ENCODE peak calls at places on chromosomes 3 and 15, in seven cellular contexts. W, H, T, V, U, Z and E are unnamed samples.
A peak's percentile ranks its signal among the peaks of the same experiment; 100 is the strongest.

GRCh38 chr3:125154800-125155269 is 57.7 kb downstream of the SLC12A8 start:
- DNase-seq in W (no peak), U (no peak), V (no peak), H (no peak), Z (no peak), T (peak; percentile 49), E (no peak)

GRCh38 chr3:10251006-10251405 is 2.7 kb downstream of the TATDN2 start:
- DNase-seq in H (no peak), W (no peak), T (no peak), U (no peak), Z (no peak), V (no peak), E (no peak)

GRCh38 chr3:64140651-64141050 is 84.6 kb downstream of the PRICKLE2 start:
- DNase-seq in Z (no peak), W (no peak), V (no peak), U (no peak), H (no peak), T (no peak), E (no peak)

GRCh38 chr15:58766290-58766689 is 4.8 kb upstream of the MINDY2 start:
- DNase-seq in U (no peak), T (no peak), W (no peak), H (no peak), V (no peak), Z (no peak), E (no peak)

GRCh38 chr3:45528429-45528828 is 66.1 kb upstream of the LIMD1 start:
- DNase-seq in Z (no peak), W (no peak), V (no peak), U (no peak), H (no peak), T (peak; percentile 20), E (no peak)

GRCh38 chr3:116524455-116524854 is 79.2 kb upstream of the LSAMP start:
- DNase-seq in W (no peak), U (no peak), H (no peak), V (no peak), Z (no peak), T (no peak), E (no peak)

GRCh38 chr3:79148786-79149185 is 619.0 kb downstream of the ROBO1 start:
- DNase-seq in Z (no peak), T (no peak), V (no peak), W (no peak), H (no peak), U (no peak), E (no peak)

GRCh38 chr15:70605606-70606410 is 157.6 kb downstream of the UACA start:
- DNase-seq in T (no peak), Z (peak; percentile 47), W (peak; percentile 71), V (no peak), U (peak; percentile 56), H (no peak), E (peak; percentile 30)

GRCh38 chr3:127035672-127036071 is 52.8 kb downstream of the PLXNA1 start:
- DNase-seq in U (no peak), T (no peak), H (no peak), W (peak; percentile 62), V (no peak), Z (no peak), E (peak; percentile 92)

GRCh38 chr3:33063651-33064051 is 33.3 kb downstream of the GLB1 start:
- DNase-seq in W (no peak), Z (no peak), U (no peak), T (peak; percentile 70), V (no peak), H (no peak), E (no peak)

GRCh38 chr3:145243875-145244274 is 917.1 kb downstream of the PLOD2 start:
- DNase-seq in V (no peak), T (no peak), U (no peak), W (no peak), H (no peak), Z (no peak), E (no peak)

GRCh38 chr15:40282870-40283614 is at the start of gene ANKRD63:
- DNase-seq in Z (peak; percentile 40), V (peak; percentile 21), T (peak; percentile 51), W (no peak), H (no peak), U (no peak), E (no peak)

GRCh38 chr15:64596701-64597468 is 136.5 kb downstream of the ZNF609 start:
- DNase-seq in V (no peak), Z (peak; percentile 69), T (no peak), H (no peak), W (no peak), U (peak; percentile 23), E (no peak)

GRCh38 chr15:39539466-39539865 is 41.4 kb upstream of the THBS1 start:
- DNase-seq in H (no peak), U (no peak), T (no peak), W (no peak), Z (no peak), V (no peak), E (no peak)

GRCh38 chr15:47184003-47184404 is 533.3 kb upstream of the SEMA6D start:
- DNase-seq in V (no peak), T (peak; percentile 15), W (peak; percentile 22), U (no peak), Z (peak; percentile 78), H (no peak), E (no peak)

GRCh38 chr3:60497922-60498321 is 753.3 kb downstream of the FHIT start:
- DNase-seq in W (no peak), V (no peak), U (no peak), H (no peak), Z (peak; percentile 84), T (no peak), E (no peak)

GRCh38 chr15:58731756-58732535 is 17.6 kb downstream of the ADAM10 start:
- DNase-seq in H (no peak), T (no peak), Z (no peak), V (no peak), U (no peak), W (no peak), E (no peak)

GRCh38 chr3:194333212-194333980 is 17.7 kb downstream of the CPN2 start:
- DNase-seq in Z (no peak), H (no peak), W (peak; percentile 90), V (no peak), T (peak; percentile 92), U (no peak), E (peak; percentile 89)

GRCh38 chr3:7095116-7095515 is 234.2 kb downstream of the GRM7 start:
- DNase-seq in W (no peak), U (no peak), T (no peak), H (no peak), Z (no peak), V (no peak), E (no peak)

GRCh38 chr3:24588568-24588967 is 93.9 kb upstream of the THRB start:
- DNase-seq in V (no peak), U (no peak), Z (no peak), T (no peak), W (no peak), H (no peak), E (no peak)